ENCODE peak calls at places on chromosomes 2 and 18, in nine cellular contexts. F is stomach; S is mammary epithelial cell; M is WERI-Rb-1; J is HAP-1; W is left ventricle myocardium inferior; Z is CD4-positive, alpha-beta T cell; E is CD4-positive, alpha-beta memory T cell; L is SK-N-SH. X is an unnamed sample. For H3K27me3, the result is how much of the 10 kb centered on the place peaks cover.

GRCh38 chr2:33619028-33619427 is 19.9 kb upstream of the FAM98A start:
- DNase-seq in F (no peak), L (no peak), Z (no peak), M (no peak), S (no peak), E (no peak), J (no peak), W (no peak), X (no peak)

GRCh38 chr2:56448403-56448998 is 264.7 kb downstream of the CCDC85A start:
- DNase-seq in Z (no peak), S (peak), W (no peak), F (no peak), J (no peak), M (no peak), L (no peak), E (no peak), X (no peak)

GRCh38 chr2:228700638-228701037 is 519.2 kb upstream of the SPHKAP start:
- DNase-seq in E (no peak), M (no peak), J (no peak), F (no peak), S (peak), Z (no peak), W (no peak), L (no peak), X (no peak)

GRCh38 chr18:34611904-34612303 is 98.2 kb upstream of the DTNA start:
- DNase-seq in W (peak), F (no peak), S (no peak), Z (no peak), J (no peak), E (no peak), L (no peak), M (no peak), X (no peak)

GRCh38 chr18:64488698-64489097 is 339.8 kb upstream of the LINC00305 start:
- DNase-seq in W (no peak), J (no peak), F (no peak), Z (no peak), M (no peak), L (no peak), E (no peak), S (no peak), X (no peak)

GRCh38 chr18:9449987-9450386 is 25.3 kb upstream of the RALBP1 start:
- DNase-seq in J (no peak), E (no peak), L (no peak), M (no peak), S (no peak), F (no peak), W (no peak), Z (no peak), X (no peak)

GRCh38 chr18:49174478-49174877 is 223.7 kb upstream of the SMAD7 start:
- DNase-seq in W (no peak), J (no peak), F (no peak), M (no peak), Z (no peak), L (no peak), E (no peak), S (peak), X (peak)

GRCh38 chr2:43081131-43081745 is 145.2 kb downstream of the ZFP36L2 start:
- DNase-seq in F (no peak), J (no peak), S (no peak), M (no peak), Z (no peak), W (no peak), L (no peak), E (no peak), X (no peak)

GRCh38 chr2:31334311-31335026 is 80.1 kb downstream of the XDH start:
- DNase-seq in M (no peak), L (no peak), Z (no peak), S (peak), W (no peak), J (no peak), F (no peak), E (no peak), X (no peak)

GRCh38 chr2:236665572-236666118 is 96.0 kb downstream of the ACKR3 start:
- DNase-seq in Z (no peak), S (peak), E (no peak), W (no peak), J (no peak), L (no peak), F (no peak), M (no peak), X (peak)

GRCh38 chr2:216775043-216775453 is 79.7 kb upstream of the IGFBP5 start:
- DNase-seq in E (no peak), F (no peak), W (peak), Z (no peak), J (no peak), L (peak), S (peak), M (peak), X (peak)

GRCh38 chr2:98040331-98040939 is 44.7 kb upstream of the TMEM131 start:
- DNase-seq in Z (no peak), W (no peak), F (no peak), M (no peak), L (no peak), E (no peak), J (no peak), S (no peak), X (no peak)

GRCh38 chr2:32357545-32358482 is 991 bp downstream of the BIRC6 start:
- DNase-seq in M (peak), J (peak), S (peak), F (peak), L (peak), W (peak), Z (peak), E (no peak), X (peak)

GRCh38 chr2:185813707-185814106 is 75.1 kb downstream of the FSIP2 start:
- DNase-seq in F (no peak), E (no peak), Z (no peak), J (no peak), M (no peak), L (no peak), W (no peak), S (no peak), X (no peak)

GRCh38 chr18:73691118-73691517 is 456.5 kb downstream of the FBXO15 start:
- DNase-seq in Z (no peak), M (no peak), E (no peak), W (no peak), F (no peak), J (no peak), S (no peak), L (no peak), X (peak)

GRCh38 chr2:47016172-47016913 is 100.7 kb upstream of the MCFD2 start:
- DNase-seq in M (peak), F (no peak), L (no peak), E (no peak), S (peak), Z (no peak), W (no peak), J (no peak), X (peak)

GRCh38 chr2:96083064-96083889 is 33.1 kb downstream of the ADRA2B start:
- DNase-seq in M (no peak), E (no peak), Z (no peak), S (no peak), F (no peak), W (peak), J (no peak), L (no peak), X (no peak)

GRCh38 chr2:223740679-223741078 is 96.7 kb downstream of the AP1S3 start:
- DNase-seq in W (no peak), S (no peak), M (no peak), Z (no peak), L (no peak), F (no peak), E (no peak), J (no peak), X (no peak)

GRCh38 chr2:140929866-140930265 is 1201.0 kb downstream of the LRP1B start:
- DNase-seq in M (no peak), Z (no peak), E (no peak), S (no peak), L (no peak), F (no peak), W (no peak), J (no peak), X (peak)

GRCh38 chr2:85754313-85755095 is 713 bp downstream of the ATOH8 start:
- DNase-seq in Z (no peak), F (peak), W (peak), L (peak), S (peak), E (peak), M (peak), J (peak), X (peak)

GRCh38 chr18:48819781-48820482 is 130.8 kb downstream of the SMAD7 start:
- DNase-seq in L (no peak), S (no peak), J (peak), F (peak), M (peak), W (peak), E (no peak), Z (no peak), X (no peak)

GRCh38 chr18:13449651-13450050 is 231.1 kb downstream of the LDLRAD4 start:
- DNase-seq in J (no peak), Z (no peak), L (no peak), W (no peak), E (no peak), S (no peak), F (no peak), M (no peak), X (no peak)
- H3K27me3 ChIP-seq in J (under half), Z (under half), L (under half), W (under half), E (under half), S (under half), F (under half), M (under half), X (under half)

GRCh38 chr2:104050632-104051242 is 803.2 kb upstream of the POU3F3 start:
- DNase-seq in F (no peak), J (no peak), L (no peak), M (no peak), Z (no peak), S (no peak), W (no peak), E (no peak), X (no peak)
- H3K27me3 ChIP-seq in F (under half), J (under half), L (under half), M (half or more), Z (under half), S (under half), W (under half), E (under half), X (under half)

GRCh38 chr18:36297419-36298112 is at the start of gene FHOD3:
- DNase-seq in E (no peak), F (peak), J (peak), S (peak), M (peak), W (peak), L (peak), Z (no peak), X (peak)
- H3K27me3 ChIP-seq in E (under half), F (under half), J (under half), S (under half), M (under half), W (under half), L (under half), Z (half or more), X (under half)

DNA sequence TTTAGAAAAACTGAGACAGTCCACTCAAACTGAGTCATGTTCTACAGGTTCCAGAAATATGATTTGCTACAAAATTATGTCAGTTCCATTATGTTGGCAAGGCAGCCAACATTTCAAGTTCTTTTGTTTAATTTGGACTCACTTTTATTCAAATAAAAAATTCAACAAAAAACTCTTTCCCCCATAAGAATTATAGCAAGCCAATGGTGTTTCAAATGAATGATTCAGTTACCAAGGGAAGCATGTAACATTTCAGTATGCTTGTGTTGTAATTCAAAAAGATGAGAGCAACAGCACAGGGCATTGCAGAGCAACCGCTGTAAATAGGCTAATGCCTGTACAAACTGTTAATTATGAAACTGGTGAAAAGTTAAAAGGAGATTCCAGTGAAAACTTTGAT is 140.8 kb downstream of the FIGN start:
- DNase-seq in Z (no peak), J (no peak), W (no peak), S (no peak), F (no peak), M (no peak), E (no peak), L (no peak), X (no peak)
- H3K27me3 ChIP-seq in Z (under half), J (under half), W (under half), S (under half), F (under half), M (under half), E (under half), L (under half), X (under half)

GRCh38 chr2:152505495-152505906 is 170.5 kb downstream of the FMNL2 start:
- DNase-seq in Z (no peak), E (no peak), J (no peak), S (peak), M (no peak), W (no peak), L (no peak), F (no peak), X (peak)
- H3K27me3 ChIP-seq in Z (under half), E (under half), J (under half), S (under half), M (under half), W (under half), L (under half), F (under half), X (under half)

GRCh38 chr2:218959761-218960195 is 312 bp downstream of the CDK5R2 start:
- DNase-seq in Z (no peak), M (no peak), W (no peak), J (no peak), F (no peak), E (no peak), S (no peak), L (peak), X (no peak)
- H3K27me3 ChIP-seq in Z (half or more), M (under half), W (half or more), J (under half), F (half or more), E (under half), S (under half), L (under half), X (half or more)

DNA sequence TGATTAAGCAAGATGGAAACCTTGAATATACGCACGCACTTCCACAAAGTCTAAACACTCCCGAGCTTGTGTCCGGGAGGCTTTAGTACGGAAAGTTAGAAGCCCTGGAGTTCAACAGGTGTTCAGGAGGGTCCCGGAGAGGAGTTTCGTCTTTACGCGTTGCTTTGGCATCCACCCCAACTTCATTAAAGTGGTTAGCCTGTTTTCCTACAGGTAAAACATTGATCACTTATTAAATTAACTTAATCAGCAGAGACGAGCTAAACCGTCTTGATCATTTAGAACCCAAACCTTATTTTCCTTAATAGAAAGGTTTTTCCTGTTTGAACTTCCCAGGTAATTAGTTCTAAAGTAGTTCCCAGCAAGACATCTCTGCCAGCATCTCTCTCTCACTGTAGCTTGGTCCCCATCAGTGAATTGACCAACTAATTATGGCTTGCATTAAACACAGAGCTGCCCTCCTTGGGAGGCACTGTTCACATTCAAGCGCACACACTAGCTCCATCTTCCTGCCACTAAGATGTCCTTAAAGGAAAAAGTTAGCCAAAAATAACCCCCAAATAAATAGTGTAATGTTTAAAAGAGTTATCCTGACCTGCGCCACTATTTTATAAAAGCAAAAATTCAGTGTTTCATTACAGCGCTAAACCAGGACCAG is 1.4 kb downstream of the NPAS2 start:
- DNase-seq in J (no peak), E (no peak), Z (no peak), M (no peak), S (no peak), F (no peak), W (no peak), L (no peak), X (no peak)
- H3K27me3 ChIP-seq in J (under half), E (under half), Z (under half), M (under half), S (under half), F (under half), W (under half), L (under half), X (half or more)

DNA sequence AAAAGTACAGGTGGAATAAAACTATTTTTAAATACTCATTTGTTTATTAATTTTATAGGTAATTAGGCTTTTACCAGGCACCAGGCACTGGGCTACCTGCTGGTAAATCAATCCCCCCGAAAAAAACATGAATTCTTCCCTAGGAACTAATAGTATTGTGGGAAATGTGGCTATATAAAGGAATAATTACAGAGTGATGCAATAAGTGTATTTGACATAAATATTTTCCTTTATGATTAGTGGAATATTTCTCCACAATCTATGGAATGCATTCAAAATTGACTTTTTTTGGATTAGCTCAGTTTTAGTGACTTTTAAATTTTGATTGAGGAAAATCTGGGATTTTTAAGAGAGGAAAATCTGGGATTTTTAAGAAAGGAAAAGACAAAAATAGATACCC is 109.7 kb upstream of the BZW1 start:
- DNase-seq in W (no peak), F (no peak), Z (no peak), L (no peak), J (no peak), M (no peak), E (no peak), S (no peak), X (no peak)
- H3K27me3 ChIP-seq in W (under half), F (under half), Z (under half), L (under half), J (under half), M (under half), E (under half), S (under half), X (under half)

GRCh38 chr2:109210431-109211200 is 81.6 kb downstream of the SH3RF3 start:
- DNase-seq in W (no peak), L (no peak), F (no peak), E (no peak), Z (no peak), J (no peak), S (no peak), M (no peak), X (no peak)

GRCh38 chr2:109212836-109213563 is 84.0 kb downstream of the SH3RF3 start:
- DNase-seq in Z (no peak), J (no peak), F (no peak), E (no peak), W (no peak), L (no peak), S (no peak), M (no peak), X (no peak)

GRCh38 chr2:109209412-109209811 is 80.4 kb downstream of the SH3RF3 start:
- DNase-seq in W (no peak), J (no peak), F (no peak), Z (no peak), M (no peak), L (no peak), S (peak), E (no peak), X (no peak)

GRCh38 chr2:109209941-109210340 is 80.9 kb downstream of the SH3RF3 start:
- DNase-seq in M (no peak), Z (no peak), L (no peak), F (no peak), E (no peak), S (no peak), W (no peak), J (no peak), X (no peak)

DNA sequence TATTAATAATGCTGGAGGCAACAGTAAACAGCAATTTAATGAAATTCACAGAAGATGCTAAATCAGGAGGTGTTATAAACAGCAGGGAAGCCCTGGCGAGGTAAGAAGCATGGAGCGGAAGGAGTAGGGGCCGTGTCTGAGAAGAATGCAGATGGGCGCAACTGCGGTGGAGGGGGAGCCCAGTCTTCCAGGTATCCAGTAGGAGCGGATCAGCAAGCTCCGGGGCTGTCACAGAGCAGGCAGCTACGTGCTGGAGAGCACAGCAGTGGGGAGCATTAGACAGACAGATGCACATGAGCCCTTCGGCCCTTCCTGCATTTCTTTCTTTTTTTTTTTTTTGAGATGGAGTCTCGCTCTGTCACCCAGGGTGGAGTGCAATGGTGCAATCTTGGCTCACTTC is 82.3 kb downstream of the SH3RF3 start:
- DNase-seq in L (no peak), F (no peak), W (no peak), E (no peak), J (no peak), Z (no peak), M (no peak), S (no peak), X (no peak)
- H3K27me3 ChIP-seq in L (under half), F (under half), W (under half), E (under half), J (under half), Z (under half), M (under half), S (under half), X (under half)

GRCh38 chr2:176099737-176100546 is at the start of gene HOXD12:
- DNase-seq in F (peak), W (no peak), M (no peak), S (no peak), J (no peak), L (no peak), Z (no peak), E (no peak), X (no peak)
- H3K27me3 ChIP-seq in F (half or more), W (half or more), M (half or more), S (half or more), J (under half), L (half or more), Z (half or more), E (half or more), X (half or more)